ENCODE peak calls at places on chromosomes 13 and 19, in seven cellular contexts. K, S, A, L, O, C and F are unnamed samples.

GRCh38 chr13:71860547-71861131 is 6.4 kb downstream of the DACH1 start:
- DNase-seq in K (no peak), S (no peak), A (no peak), L (no peak), O (no peak), C (no peak), F (peak)

GRCh38 chr19:3357731-3358391 is 8.5 kb upstream of the NFIC start:
- DNase-seq in K (no peak), S (no peak), A (no peak), L (no peak), O (no peak), C (no peak), F (no peak)

GRCh38 chr19:30811397-30812098 is 439.4 kb downstream of the ZNF536 start:
- DNase-seq in K (no peak), S (no peak), A (no peak), L (no peak), O (no peak), C (no peak), F (no peak)

GRCh38 chr19:48169585-48169973 is 565 bp downstream of the LIG1 start:
- DNase-seq in K (peak), S (no peak), A (peak), L (peak), O (peak), C (no peak), F (peak)

GRCh38 chr19:32874605-32875004 is 5.0 kb upstream of the SLC7A9 start:
- DNase-seq in K (no peak), S (no peak), A (no peak), L (no peak), O (no peak), C (no peak), F (no peak)

GRCh38 chr19:55638864-55639359 is 1.9 kb upstream of the ZNF580 start:
- DNase-seq in K (peak), S (no peak), A (peak), L (peak), O (no peak), C (no peak), F (peak)

GRCh38 chr13:40582531-40582930 is 83.9 kb downstream of the FOXO1 start:
- DNase-seq in K (no peak), S (no peak), A (no peak), L (no peak), O (no peak), C (no peak), F (no peak)

GRCh38 chr13:21987793-21988192 is 316.9 kb downstream of the FGF9 start:
- DNase-seq in K (no peak), S (no peak), A (no peak), L (no peak), O (no peak), C (no peak), F (no peak)

GRCh38 chr19:30049844-30050667 is 108.0 kb downstream of the URI1 start:
- DNase-seq in K (no peak), S (no peak), A (no peak), L (no peak), O (no peak), C (no peak), F (no peak)

GRCh38 chr19:33654840-33655508 is 33.2 kb downstream of the CHST8 start:
- DNase-seq in K (no peak), S (no peak), A (no peak), L (no peak), O (no peak), C (no peak), F (no peak)

GRCh38 chr13:42354246-42355117 is 82.5 kb downstream of the AKAP11 start:
- DNase-seq in K (peak), S (no peak), A (peak), L (peak), O (no peak), C (peak), F (peak)

GRCh38 chr13:102571075-102571474 is 25.7 kb upstream of the TPP2 start:
- DNase-seq in K (no peak), S (no peak), A (no peak), L (no peak), O (no peak), C (no peak), F (no peak)

GRCh38 chr13:111980146-111980929 is 86.6 kb upstream of the SOX1 start:
- DNase-seq in K (no peak), S (no peak), A (no peak), L (no peak), O (no peak), C (no peak), F (no peak)

GRCh38 chr19:45492627-45493470 is 4.0 kb downstream of the RTN2 start:
- DNase-seq in K (peak), S (no peak), A (peak), L (no peak), O (no peak), C (no peak), F (peak)

GRCh38 chr19:39825531-39826076 is 8.4 kb downstream of the DYRK1B start:
- DNase-seq in K (no peak), S (no peak), A (no peak), L (no peak), O (no peak), C (no peak), F (no peak)

GRCh38 chr13:76286178-76286577 is 600.0 kb downstream of the KCTD12 start:
- DNase-seq in K (peak), S (peak), A (peak), L (no peak), O (no peak), C (no peak), F (no peak)